ENCODE peak calls at places on chromosomes 2 and 18, in four cellular contexts. C, V, W and J are unnamed samples.

GRCh38 chr2:174753038-174753633 is 11.1 kb downstream of the CHRNA1 start:
- DNase-seq in W (no peak), V (no peak), C (no peak), J (no peak)

GRCh38 chr2:190180313-190181065 is 118.0 kb upstream of the MSTN start:
- DNase-seq in W (peak), C (no peak), V (peak), J (peak)

GRCh38 chr2:195382186-195382585 is 274.8 kb upstream of the SLC39A10 start:
- DNase-seq in W (no peak), C (no peak), V (no peak), J (no peak)

GRCh38 chr2:212686285-212686895 is 147.8 kb upstream of the ERBB4 start:
- DNase-seq in W (peak), C (peak), V (peak), J (peak)

GRCh38 chr2:85589166-85589565 is 4.9 kb downstream of the VAMP5 start:
- DNase-seq in V (no peak), W (no peak), C (no peak), J (no peak)

GRCh38 chr2:16323551-16324543 is 341.8 kb downstream of the CYRIA start:
- DNase-seq in W (no peak), V (no peak), C (no peak), J (no peak)

GRCh38 chr2:39469807-39470206 is 32.7 kb upstream of the MAP4K3 start:
- DNase-seq in V (no peak), C (peak), W (no peak), J (no peak)

GRCh38 chr18:59706499-59706898 is 9.3 kb upstream of the CCBE1 start:
- DNase-seq in V (no peak), C (no peak), W (no peak), J (no peak)

GRCh38 chr2:88329815-88330603 is 122.5 kb downstream of the FOXI3 start:
- DNase-seq in W (no peak), C (peak), V (no peak), J (peak)

GRCh38 chr18:25349926-25350560 is 1.9 kb downstream of the ZNF521 start:
- DNase-seq in C (no peak), W (peak), V (peak), J (peak)

GRCh38 chr2:240503848-240504247 is 53.9 kb downstream of the ANKMY1 start:
- DNase-seq in V (no peak), C (no peak), W (no peak), J (no peak)

GRCh38 chr18:56470679-56471345 is 167.6 kb downstream of the TXNL1 start:
- DNase-seq in V (peak), W (no peak), C (no peak), J (no peak)

GRCh38 chr2:12579018-12579417 is 137.7 kb upstream of the TRIB2 start:
- DNase-seq in V (no peak), W (no peak), C (peak), J (no peak)

GRCh38 chr18:3313685-3314084 is 51.8 kb downstream of the MYL12B start:
- DNase-seq in W (no peak), C (no peak), V (no peak), J (no peak)

GRCh38 chr2:12451726-12452125 is 265.0 kb upstream of the TRIB2 start:
- DNase-seq in W (no peak), C (no peak), V (no peak), J (no peak)

GRCh38 chr2:138831154-138831553 is 51.0 kb upstream of the NXPH2 start:
- DNase-seq in C (no peak), W (no peak), V (no peak), J (no peak)

GRCh38 chr2:138830547-138830946 is 50.4 kb upstream of the NXPH2 start:
- DNase-seq in V (no peak), C (no peak), W (no peak), J (no peak)

GRCh38 chr2:138827426-138828054 is 47.4 kb upstream of the NXPH2 start:
- DNase-seq in C (peak), W (no peak), V (no peak), J (peak)

GRCh38 chr2:138831691-138832090 is 51.5 kb upstream of the NXPH2 start:
- DNase-seq in W (no peak), C (peak), V (no peak), J (no peak)

DNA sequence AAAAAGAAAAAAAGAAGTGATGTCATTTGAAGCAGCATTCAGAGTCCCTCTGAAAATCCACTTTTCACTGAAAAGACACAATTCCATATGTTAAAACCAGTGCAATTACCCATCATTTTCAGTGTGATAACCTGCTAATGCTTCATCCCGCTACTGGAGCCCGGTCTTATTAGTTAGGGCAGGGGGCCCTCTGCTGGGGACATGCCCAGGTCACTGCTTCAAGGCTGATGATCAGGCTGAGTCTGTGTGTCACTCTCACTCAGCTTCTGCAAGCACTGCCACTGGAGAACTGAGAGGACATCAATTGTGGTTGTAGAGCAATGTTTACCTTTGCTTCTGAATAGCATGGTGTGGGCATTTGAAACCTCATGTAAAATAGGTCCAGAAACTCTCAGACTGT is 49.1 kb upstream of the NXPH2 start:
- DNase-seq in W (peak), V (no peak), C (peak), J (peak)
- TF ChIP-seq CTCF in W (no peak), V (peak), C (peak), J (peak)

GRCh38 chr2:152925540-152926448 is 207.4 kb downstream of the ARL6IP6 start:
- DNase-seq in W (peak), V (peak), C (peak), J (peak)
- TF ChIP-seq CTCF in W (peak), V (peak), C (peak), J (peak)

DNA sequence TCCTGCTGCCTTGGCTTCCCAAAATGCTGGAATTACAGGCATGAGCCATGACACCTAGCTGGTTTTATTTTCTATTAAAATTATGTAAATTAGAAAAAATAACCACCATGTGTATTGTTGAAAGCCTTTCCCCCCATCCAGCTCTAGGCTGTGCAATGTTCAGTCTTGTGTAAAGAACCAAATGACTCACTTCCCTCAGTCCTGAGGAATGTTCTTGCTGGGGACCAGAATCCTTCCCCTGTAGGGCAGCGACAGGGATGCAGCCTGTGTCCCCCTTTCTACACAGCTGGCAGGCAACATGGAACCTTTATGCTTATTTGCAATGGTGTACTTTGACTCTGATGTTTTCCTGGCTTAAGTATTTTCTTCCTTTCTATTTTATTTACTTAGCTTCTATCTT is 29.4 kb downstream of the AOX1 start:
- DNase-seq in W (no peak), V (no peak), C (peak), J (no peak)
- TF ChIP-seq CTCF in W (no peak), V (no peak), C (peak), J (no peak)

GRCh38 chr2:66874411-66874810 is 439.5 kb downstream of the MEIS1 start:
- DNase-seq in C (no peak), V (no peak), W (no peak), J (no peak)
- TF ChIP-seq CTCF in C (no peak), V (no peak), W (no peak), J (no peak)

GRCh38 chr18:74084184-74084583 is 63.5 kb downstream of the FBXO15 start:
- DNase-seq in V (no peak), W (no peak), C (no peak), J (no peak)
- TF ChIP-seq CTCF in V (no peak), W (no peak), C (no peak), J (no peak)

GRCh38 chr2:204051476-204051875 is 114.9 kb downstream of the ICOS start:
- DNase-seq in W (no peak), C (no peak), V (no peak), J (no peak)
- TF ChIP-seq CTCF in W (peak), C (peak), V (peak), J (peak)